ENCODE peak calls at places on chromosomes 11 and 22, in five cellular contexts. One of them, this sample, is unnamed. For H3K9me3, the result is how much of the 10 kb centered on the place peaks cover.

GRCh38 chr11:119351232-119351631 is 4.7 kb upstream of the MFRP start:
- DNase-seq in RWPE2: no peak
- DNase-seq in PC-3: no peak
- DNase-seq in sigmoid colon: no peak
- DNase-seq in upper lobe of left lung: no peak
- DNase-seq in this sample: no peak

GRCh38 chr11:128628686-128629085 is 41.3 kb upstream of the ETS1 start:
- DNase-seq in sigmoid colon: no peak
- DNase-seq in RWPE2: no peak
- DNase-seq in upper lobe of left lung: no peak
- DNase-seq in PC-3: no peak
- DNase-seq in this sample: no peak

GRCh38 chr11:7874061-7874460 is 57.0 kb downstream of the OR10A6 start:
- DNase-seq in sigmoid colon: no peak
- DNase-seq in RWPE2: no peak
- DNase-seq in PC-3: no peak
- DNase-seq in upper lobe of left lung: no peak
- DNase-seq in this sample: no peak

GRCh38 chr11:60953781-60954180 is 1.8 kb upstream of the SLC15A3 start:
- DNase-seq in PC-3: no peak
- DNase-seq in RWPE2: no peak
- DNase-seq in sigmoid colon: no peak
- DNase-seq in upper lobe of left lung: peak
- DNase-seq in this sample: no peak

GRCh38 chr11:60887531-60887930 is 18.9 kb downstream of the PRPF19 start:
- DNase-seq in PC-3: peak
- DNase-seq in upper lobe of left lung: no peak
- DNase-seq in RWPE2: no peak
- DNase-seq in sigmoid colon: no peak
- DNase-seq in this sample: peak

GRCh38 chr11:126060651-126061220 is 1.9 kb downstream of the CDON start:
- DNase-seq in PC-3: peak
- DNase-seq in upper lobe of left lung: no peak
- DNase-seq in RWPE2: no peak
- DNase-seq in sigmoid colon: no peak
- DNase-seq in this sample: no peak

GRCh38 chr11:69813839-69814238 is 5.4 kb downstream of the FGF3 start:
- DNase-seq in sigmoid colon: no peak
- DNase-seq in PC-3: no peak
- DNase-seq in RWPE2: no peak
- DNase-seq in upper lobe of left lung: no peak
- DNase-seq in this sample: no peak

GRCh38 chr11:111727431-111727830 is 38.8 kb downstream of the PPP2R1B start:
- DNase-seq in upper lobe of left lung: no peak
- DNase-seq in PC-3: no peak
- DNase-seq in RWPE2: no peak
- DNase-seq in sigmoid colon: no peak
- DNase-seq in this sample: no peak

GRCh38 chr11:33376331-33377099 is 119.3 kb downstream of the HIPK3 start:
- DNase-seq in sigmoid colon: no peak
- DNase-seq in upper lobe of left lung: no peak
- DNase-seq in RWPE2: no peak
- DNase-seq in PC-3: no peak
- DNase-seq in this sample: no peak

GRCh38 chr11:19441752-19442553 is 201.2 kb upstream of the E2F8 start:
- DNase-seq in upper lobe of left lung: peak
- DNase-seq in PC-3: peak
- DNase-seq in RWPE2: peak
- DNase-seq in sigmoid colon: no peak
- DNase-seq in this sample: no peak

GRCh38 chr11:36631704-36632287 is 33.8 kb upstream of the RAG2 start:
- DNase-seq in PC-3: no peak
- DNase-seq in upper lobe of left lung: no peak
- DNase-seq in RWPE2: no peak
- DNase-seq in sigmoid colon: no peak
- DNase-seq in this sample: no peak

GRCh38 chr11:32891657-32892354 is 805 bp upstream of the QSER1 start:
- DNase-seq in sigmoid colon: no peak
- DNase-seq in PC-3: peak
- DNase-seq in RWPE2: no peak
- DNase-seq in upper lobe of left lung: no peak
- DNase-seq in this sample: no peak

GRCh38 chr22:27238935-27239510 is 562.5 kb downstream of the MN1 start:
- DNase-seq in RWPE2: peak
- DNase-seq in upper lobe of left lung: no peak
- DNase-seq in sigmoid colon: peak
- DNase-seq in PC-3: peak
- DNase-seq in this sample: no peak

GRCh38 chr11:112881461-112881860 is 79.8 kb upstream of the NCAM1 start:
- DNase-seq in sigmoid colon: peak
- DNase-seq in RWPE2: no peak
- DNase-seq in PC-3: no peak
- DNase-seq in upper lobe of left lung: peak
- DNase-seq in this sample: no peak

GRCh38 chr11:111416231-111416960 is 37.3 kb upstream of the POU2AF1 start:
- DNase-seq in RWPE2: no peak
- DNase-seq in PC-3: no peak
- DNase-seq in sigmoid colon: no peak
- DNase-seq in upper lobe of left lung: no peak
- DNase-seq in this sample: no peak

GRCh38 chr11:95087171-95087570 is 2.5 kb upstream of the ENDOD1 start:
- DNase-seq in upper lobe of left lung: no peak
- DNase-seq in sigmoid colon: no peak
- DNase-seq in PC-3: no peak
- DNase-seq in RWPE2: no peak
- DNase-seq in this sample: no peak

GRCh38 chr11:95088946-95089619 is 563 bp upstream of the ENDOD1 start:
- DNase-seq in upper lobe of left lung: no peak
- DNase-seq in RWPE2: no peak
- DNase-seq in PC-3: no peak
- DNase-seq in sigmoid colon: no peak
- DNase-seq in this sample: no peak

GRCh38 chr11:95092549-95093324 is 3.1 kb downstream of the ENDOD1 start:
- DNase-seq in sigmoid colon: no peak
- DNase-seq in PC-3: peak
- DNase-seq in RWPE2: no peak
- DNase-seq in upper lobe of left lung: no peak
- DNase-seq in this sample: peak

GRCh38 chr11:95091663-95092062 is 2.0 kb downstream of the ENDOD1 start:
- DNase-seq in sigmoid colon: no peak
- DNase-seq in upper lobe of left lung: no peak
- DNase-seq in RWPE2: no peak
- DNase-seq in PC-3: no peak
- DNase-seq in this sample: no peak

DNA sequence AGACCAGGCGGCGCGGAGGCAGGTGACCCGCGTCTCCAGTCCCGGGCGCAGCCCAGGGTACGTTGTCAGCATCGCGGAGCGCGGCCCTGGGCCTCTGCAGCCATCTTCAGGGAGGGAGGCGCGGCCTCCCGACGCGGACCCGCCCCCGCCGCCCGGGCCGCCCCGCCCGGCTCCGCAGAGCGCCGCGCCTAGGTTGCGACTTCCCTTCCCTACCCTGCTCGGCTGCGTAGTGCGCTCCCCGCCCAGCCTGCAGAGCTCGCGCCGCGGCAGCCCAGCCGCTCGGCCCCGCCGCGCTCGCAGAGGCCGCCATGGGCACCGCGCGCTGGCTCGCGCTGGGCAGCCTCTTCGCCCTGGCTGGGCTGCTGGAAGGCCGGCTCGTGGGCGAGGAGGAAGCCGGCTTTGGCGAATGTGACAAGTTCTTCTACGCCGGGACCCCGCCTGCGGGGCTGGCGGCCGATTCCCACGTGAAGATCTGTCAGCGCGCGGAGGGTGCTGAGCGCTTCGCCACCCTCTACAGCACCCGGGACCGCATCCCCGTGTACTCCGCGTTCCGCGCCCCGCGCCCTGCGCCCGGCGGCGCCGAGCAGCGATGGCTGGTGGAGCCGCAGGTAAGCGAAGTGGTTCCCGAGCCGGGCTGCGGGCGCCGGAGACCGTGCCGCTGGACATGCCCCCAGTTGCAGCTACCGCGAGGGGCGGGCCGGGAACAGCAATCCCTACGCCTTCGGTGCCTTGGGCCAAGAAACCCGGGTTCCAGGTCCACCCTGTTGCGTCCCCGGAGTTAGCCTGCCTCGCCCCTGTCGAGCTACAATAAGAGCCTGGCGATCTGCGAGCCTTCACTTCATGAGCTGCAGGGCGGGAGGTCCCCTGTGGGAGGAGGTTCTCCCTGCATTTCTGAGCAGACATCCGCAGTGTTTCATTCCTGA is at the start of gene ENDOD1:
- DNase-seq in PC-3: peak
- DNase-seq in sigmoid colon: peak
- DNase-seq in RWPE2: peak
- DNase-seq in upper lobe of left lung: peak
- DNase-seq in this sample: peak
- H3K27ac ChIP-seq in PC-3: no peak
- H3K27ac ChIP-seq in sigmoid colon: peak
- H3K27ac ChIP-seq in RWPE2: peak
- H3K27ac ChIP-seq in upper lobe of left lung: peak
- H3K27ac ChIP-seq in this sample: peak

DNA sequence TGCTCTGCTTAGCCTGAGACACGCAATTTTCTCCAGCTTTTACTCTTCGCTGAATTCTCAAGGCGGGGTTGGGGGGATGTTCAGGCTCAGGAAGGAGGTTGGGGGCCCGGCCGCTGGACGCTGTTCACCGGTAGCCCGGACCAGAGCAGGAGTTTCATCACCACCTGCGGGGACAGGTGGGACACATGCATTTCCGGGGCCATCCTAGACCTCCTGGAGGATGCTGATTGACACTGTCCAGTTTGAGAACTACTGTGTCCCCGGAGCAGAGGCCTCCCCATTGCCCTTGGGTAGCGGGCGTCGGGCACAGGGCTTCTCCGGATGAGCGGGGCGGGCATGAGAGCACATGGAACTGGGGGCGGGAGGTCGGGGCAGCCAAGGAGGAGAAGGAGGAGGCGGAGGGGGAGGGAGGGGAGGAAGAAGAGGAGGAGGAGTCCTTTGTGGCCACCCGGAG is 144.0 kb upstream of the GRK3 start:
- DNase-seq in PC-3: no peak
- DNase-seq in upper lobe of left lung: no peak
- DNase-seq in sigmoid colon: no peak
- DNase-seq in RWPE2: no peak
- DNase-seq in this sample: no peak
- TF ChIP-seq CTCF in PC-3: no peak
- TF ChIP-seq CTCF in upper lobe of left lung: no peak
- TF ChIP-seq CTCF in sigmoid colon: no peak
- TF ChIP-seq CTCF in RWPE2: no peak
- TF ChIP-seq CTCF in this sample: no peak

GRCh38 chr22:47457021-47457420 is 694.6 kb downstream of the TBC1D22A start:
- DNase-seq in upper lobe of left lung: no peak
- DNase-seq in sigmoid colon: no peak
- DNase-seq in PC-3: no peak
- DNase-seq in RWPE2: no peak
- DNase-seq in this sample: no peak
- H3K9me3 ChIP-seq in upper lobe of left lung: under half
- H3K9me3 ChIP-seq in sigmoid colon: under half
- H3K9me3 ChIP-seq in PC-3: under half
- H3K9me3 ChIP-seq in RWPE2: under half
- H3K9me3 ChIP-seq in this sample: under half

GRCh38 chr22:40637181-40638150 is 947 bp upstream of the MRTFA start:
- DNase-seq in sigmoid colon: peak
- DNase-seq in PC-3: peak
- DNase-seq in upper lobe of left lung: peak
- DNase-seq in RWPE2: no peak
- DNase-seq in this sample: peak
- H3K27ac ChIP-seq in sigmoid colon: peak
- H3K27ac ChIP-seq in PC-3: peak
- H3K27ac ChIP-seq in upper lobe of left lung: peak
- H3K27ac ChIP-seq in RWPE2: peak
- H3K27ac ChIP-seq in this sample: peak

DNA sequence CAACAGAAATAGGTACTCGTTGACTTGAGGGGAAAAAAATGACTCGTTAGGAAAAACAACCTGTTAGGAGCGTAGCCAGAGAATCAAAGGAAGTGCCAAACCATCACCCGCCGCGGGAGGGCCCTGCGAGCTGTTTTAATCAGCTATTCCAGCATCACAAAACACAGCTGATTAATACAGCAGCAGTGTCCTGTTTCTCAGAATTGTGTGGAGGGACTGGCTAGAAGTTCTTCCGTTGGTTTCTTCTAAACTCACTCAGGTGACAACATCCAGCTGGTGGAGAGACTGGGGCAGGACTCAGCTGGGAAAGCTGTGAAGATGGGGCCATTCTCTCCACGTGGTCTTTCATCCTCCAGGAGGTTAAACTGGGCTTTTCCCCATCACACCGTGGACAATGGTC is 28.0 kb downstream of the HSPA8 start:
- DNase-seq in RWPE2: no peak
- DNase-seq in upper lobe of left lung: no peak
- DNase-seq in PC-3: no peak
- DNase-seq in sigmoid colon: no peak
- DNase-seq in this sample: no peak
- TF ChIP-seq CTCF in RWPE2: no peak
- TF ChIP-seq CTCF in upper lobe of left lung: no peak
- TF ChIP-seq CTCF in PC-3: no peak
- TF ChIP-seq CTCF in sigmoid colon: no peak
- TF ChIP-seq CTCF in this sample: peak

This sample was measured in CD4-positive, alpha-beta T cell.